ENCODE peak calls at places on chromosomes 7 and 10, in seven cellular contexts. O is heart right ventricle; G is pancreas; N is thoracic aorta; X is CD4-positive, alpha-beta T cell; L is AG04450; U is endothelial cell of umbilical vein. C is an unnamed sample. For H3K27me3, the result is how much of the 10 kb centered on the place peaks cover.

GRCh38 chr7:25622716-25623115 is 394.4 kb upstream of the NPVF start:
- DNase-seq in O (no peak), G (no peak), N (no peak), X (no peak), L (no peak), U (no peak), C (no peak)

GRCh38 chr10:119029613-119030420 is at the start of gene NANOS1:
- DNase-seq in O (no peak), G (no peak), N (no peak), X (no peak), L (no peak), U (peak), C (no peak)

GRCh38 chr10:132703305-132704007 is 82.5 kb downstream of the NKX6-2 start:
- DNase-seq in O (no peak), G (no peak), N (no peak), X (no peak), L (no peak), U (no peak), C (peak)

GRCh38 chr10:43208147-43209063 is 58.5 kb downstream of the RASGEF1A start:
- DNase-seq in O (no peak), G (no peak), N (no peak), X (no peak), L (no peak), U (no peak), C (peak)

GRCh38 chr7:1697499-1698125 is 27.5 kb downstream of the ELFN1 start:
- DNase-seq in O (no peak), G (no peak), N (no peak), X (no peak), L (no peak), U (no peak), C (no peak)

GRCh38 chr10:22505923-22506685 is 160.8 kb downstream of the SPAG6 start:
- DNase-seq in O (no peak), G (no peak), N (no peak), X (peak), L (no peak), U (no peak), C (no peak)

GRCh38 chr7:122304604-122304975 is at the start of gene FEZF1:
- DNase-seq in O (no peak), G (no peak), N (no peak), X (no peak), L (no peak), U (no peak), C (no peak)

GRCh38 chr7:33904680-33905388 is 505 bp upstream of the BMPER start:
- DNase-seq in O (no peak), G (peak), N (no peak), X (no peak), L (no peak), U (peak), C (peak)

GRCh38 chr10:46560952-46561351 is 4.5 kb upstream of the GPRIN2 start:
- DNase-seq in O (no peak), G (no peak), N (no peak), X (no peak), L (no peak), U (no peak), C (no peak)

GRCh38 chr7:95927781-95928180 is 155.4 kb downstream of the DYNC1I1 start:
- DNase-seq in O (peak), G (no peak), N (no peak), X (no peak), L (no peak), U (no peak), C (peak)

GRCh38 chr7:95686109-95686508 is 86.2 kb upstream of the DYNC1I1 start:
- DNase-seq in O (peak), G (peak), N (peak), X (no peak), L (peak), U (peak), C (peak)

GRCh38 chr10:27614776-27615175 is 110.7 kb downstream of the RAB18 start:
- DNase-seq in O (no peak), G (no peak), N (no peak), X (no peak), L (no peak), U (no peak), C (no peak)

GRCh38 chr7:79495544-79496272 is 42.2 kb upstream of the MAGI2 start:
- DNase-seq in O (no peak), G (no peak), N (no peak), X (no peak), L (peak), U (no peak), C (no peak)

GRCh38 chr10:102549549-102549948 is 45.8 kb downstream of the SUFU start:
- DNase-seq in O (no peak), G (no peak), N (no peak), X (no peak), L (no peak), U (no peak), C (no peak)

GRCh38 chr7:107494910-107495309 is 25.1 kb downstream of the GPR22 start:
- DNase-seq in O (no peak), G (no peak), N (no peak), X (no peak), L (no peak), U (no peak), C (no peak)

GRCh38 chr10:2798340-2798739 is 269.0 kb upstream of the PFKP start:
- DNase-seq in O (no peak), G (no peak), N (no peak), X (no peak), L (no peak), U (no peak), C (no peak)

GRCh38 chr7:107248551-107249316 is 79.9 kb downstream of the HBP1 start:
- DNase-seq in O (no peak), G (no peak), N (no peak), X (no peak), L (no peak), U (no peak), C (no peak)

GRCh38 chr10:95610727-95611126 is 45.8 kb downstream of the ALDH18A1 start:
- DNase-seq in O (no peak), G (no peak), N (no peak), X (no peak), L (no peak), U (no peak), C (no peak)

GRCh38 chr10:96334888-96335526 is 23.8 kb downstream of the OPALIN start:
- DNase-seq in O (peak), G (no peak), N (no peak), X (no peak), L (peak), U (peak), C (no peak)

GRCh38 chr7:105199372-105199771 is 185.4 kb downstream of the KMT2E start:
- DNase-seq in O (no peak), G (no peak), N (no peak), X (no peak), L (no peak), U (no peak), C (no peak)

GRCh38 chr7:17559388-17559787 is 260.9 kb downstream of the AHR start:
- DNase-seq in O (no peak), G (no peak), N (no peak), X (no peak), L (no peak), U (no peak), C (no peak)

GRCh38 chr7:110061387-110061786 is 1029.5 kb upstream of the LRRN3 start:
- DNase-seq in O (no peak), G (no peak), N (no peak), X (no peak), L (no peak), U (no peak), C (no peak)

GRCh38 chr7:5234852-5235831 is 45.1 kb downstream of the WIPI2 start:
- DNase-seq in O (no peak), G (no peak), N (no peak), X (no peak), L (no peak), U (no peak), C (no peak)

GRCh38 chr10:110651044-110651958 is 7.2 kb downstream of the RBM20 start:
- DNase-seq in O (peak), G (no peak), N (no peak), X (no peak), L (peak), U (no peak), C (no peak)
- H3K27ac ChIP-seq in O (peak), G (no peak), N (no peak), X (no peak), L (peak), U (no peak), C (peak)

GRCh38 chr10:58157076-58157766 is 110.5 kb downstream of the IPMK start:
- DNase-seq in O (no peak), G (no peak), N (no peak), X (no peak), L (peak), U (no peak), C (no peak)
- H3K27me3 ChIP-seq in O (under half), G (under half), N (under half), X (under half), L (under half), U (under half), C (under half)

GRCh38 chr10:4371691-4372295 is 454.2 kb upstream of the AKR1E2 start:
- DNase-seq in O (no peak), G (no peak), N (no peak), X (no peak), L (no peak), U (peak), C (no peak)
- H3K27ac ChIP-seq in O (peak), G (no peak), N (no peak), X (no peak), L (no peak), U (peak), C (peak)

GRCh38 chr10:70481831-70482530 is 3.4 kb downstream of the PALD1 start:
- DNase-seq in O (peak), G (no peak), N (peak), X (no peak), L (no peak), U (peak), C (peak)

GRCh38 chr10:70479161-70479531 is 579 bp downstream of the PALD1 start:
- DNase-seq in O (no peak), G (no peak), N (no peak), X (no peak), L (no peak), U (no peak), C (no peak)

GRCh38 chr10:70479626-70480253 is 1.2 kb downstream of the PALD1 start:
- DNase-seq in O (no peak), G (no peak), N (no peak), X (no peak), L (no peak), U (no peak), C (no peak)

GRCh38 chr10:70480254-70480861 is 1.8 kb downstream of the PALD1 start:
- DNase-seq in O (no peak), G (peak), N (no peak), X (no peak), L (no peak), U (no peak), C (no peak)

GRCh38 chr10:70481105-70481504 is 2.5 kb downstream of the PALD1 start:
- DNase-seq in O (no peak), G (peak), N (no peak), X (no peak), L (no peak), U (no peak), C (no peak)
- H3K27me3 ChIP-seq in O (under half), G (under half), N (under half), X (under half), L (half or more), U (under half), C (under half)

DNA sequence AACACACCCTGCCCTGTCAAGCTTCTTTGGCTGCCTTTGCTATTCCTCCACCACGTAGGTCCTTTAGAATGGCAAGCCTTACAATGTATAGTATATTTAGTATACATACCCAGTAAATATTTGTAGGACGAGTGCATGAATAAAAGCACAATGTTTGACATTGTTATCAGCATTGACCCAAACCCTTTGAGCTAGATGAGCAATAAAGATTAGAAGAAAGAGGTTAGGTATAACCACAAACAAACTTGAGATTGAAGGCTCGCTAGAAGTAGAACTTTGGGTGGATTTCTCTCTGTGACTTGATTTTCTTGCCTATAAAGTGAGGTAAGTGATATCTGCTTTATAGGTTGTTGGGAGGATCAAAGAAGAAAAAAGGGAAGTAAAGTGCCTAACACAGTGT is 561.0 kb upstream of the GALNT17 start:
- DNase-seq in O (no peak), G (no peak), N (no peak), X (no peak), L (no peak), U (no peak), C (no peak)
- H3K27ac ChIP-seq in O (no peak), G (no peak), N (no peak), X (no peak), L (no peak), U (no peak), C (no peak)

GRCh38 chr7:155455776-155456516 is 2.0 kb upstream of the EN2 start:
- DNase-seq in O (no peak), G (no peak), N (no peak), X (no peak), L (no peak), U (no peak), C (no peak)
- H3K27me3 ChIP-seq in O (half or more), G (half or more), N (under half), X (half or more), L (half or more), U (half or more), C (half or more)

DNA sequence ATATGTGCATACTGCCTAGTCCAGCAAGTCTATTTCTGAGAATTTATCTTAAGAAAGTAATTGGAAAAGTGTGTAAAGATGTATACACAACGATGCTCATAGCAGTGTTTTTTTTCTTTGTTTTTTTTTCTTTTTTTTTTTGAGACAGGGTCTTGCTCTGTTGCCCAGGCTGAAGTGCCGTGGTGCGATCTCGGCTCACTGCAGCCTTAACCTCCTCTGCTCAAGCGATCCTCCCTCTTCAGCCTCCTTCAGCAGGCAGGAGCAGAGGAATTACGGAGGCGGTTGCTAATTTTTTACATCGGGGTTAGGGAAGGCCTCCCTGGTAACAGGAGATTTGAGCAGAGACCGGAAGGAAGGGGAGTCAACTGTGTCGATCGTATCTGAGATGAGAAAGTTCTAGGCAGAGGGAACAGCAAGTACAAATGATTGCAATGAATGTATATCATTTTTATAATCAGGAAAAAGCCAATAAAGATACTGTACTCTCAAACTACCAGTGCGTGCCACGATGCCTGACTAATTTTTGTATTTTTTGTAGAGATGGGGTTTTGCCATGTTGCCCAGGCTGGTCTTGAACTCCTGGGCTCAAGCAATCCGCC is 16.3 kb downstream of the KIAA1549 start:
- DNase-seq in O (no peak), G (no peak), N (no peak), X (no peak), L (no peak), U (no peak), C (no peak)
- H3K27ac ChIP-seq in O (no peak), G (no peak), N (no peak), X (no peak), L (no peak), U (no peak), C (no peak)

GRCh38 chr7:128829391-128830166 is 627 bp upstream of the FLNC start:
- DNase-seq in O (peak), G (peak), N (no peak), X (no peak), L (no peak), U (peak), C (no peak)
- H3K27me3 ChIP-seq in O (under half), G (under half), N (under half), X (half or more), L (under half), U (under half), C (under half)

DNA sequence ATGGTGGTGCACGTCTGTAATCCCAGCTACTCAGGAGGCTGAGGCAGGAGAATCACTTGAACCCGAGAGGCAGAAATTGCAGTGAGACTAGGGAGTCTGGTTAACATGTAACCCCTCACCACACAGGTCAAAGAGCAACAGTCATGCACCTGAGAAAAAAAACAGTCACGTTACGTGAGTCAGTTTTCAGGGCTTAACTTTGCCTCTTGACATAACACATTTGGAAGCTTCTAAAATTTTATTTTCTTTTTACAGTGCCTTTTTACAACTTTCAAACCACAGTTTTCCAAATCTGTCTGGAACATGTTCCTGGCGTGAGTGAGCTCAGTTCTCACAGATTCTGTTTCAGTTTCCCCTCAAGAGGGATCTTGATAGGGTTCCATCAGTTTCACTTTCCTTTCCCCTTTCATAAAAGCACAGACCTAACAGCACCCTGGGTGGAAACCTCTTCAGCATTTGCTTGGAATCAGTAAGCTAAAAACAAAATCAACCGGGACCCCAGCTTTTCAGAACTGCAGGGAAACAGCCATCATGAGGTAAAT is 4.4 kb downstream of the IFIT3 start:
- DNase-seq in O (peak), G (no peak), N (no peak), X (no peak), L (no peak), U (peak), C (no peak)
- H3K27ac ChIP-seq in O (peak), G (peak), N (peak), X (peak), L (peak), U (no peak), C (peak)